ENCODE peak calls at places on chromosomes 6 and 20, in ten cellular contexts. One of them, this sample, is unnamed.

GRCh38 chr20:22920898-22921297 is 114.2 kb upstream of the SSTR4 start:
- DNase-seq in RWPE2: no peak
- DNase-seq in stomach: no peak
- DNase-seq in GM23338: no peak
- DNase-seq in body of pancreas: no peak
- DNase-seq in H1: no peak
- DNase-seq in fibroblast of mammary gland: no peak
- DNase-seq in NB4: no peak
- DNase-seq in lower leg skin: no peak
- DNase-seq in astrocyte: no peak
- DNase-seq in this sample: no peak

GRCh38 chr6:154343473-154344308 is 12.9 kb downstream of the IPCEF1 start:
- DNase-seq in RWPE2: no peak
- DNase-seq in lower leg skin: peak
- DNase-seq in astrocyte: peak
- DNase-seq in fibroblast of mammary gland: peak
- DNase-seq in NB4: peak
- DNase-seq in stomach: peak
- DNase-seq in H1: peak
- DNase-seq in body of pancreas: peak
- DNase-seq in GM23338: peak
- DNase-seq in this sample: no peak

GRCh38 chr6:21299216-21299615 is 294.3 kb upstream of the SOX4 start:
- DNase-seq in body of pancreas: no peak
- DNase-seq in RWPE2: no peak
- DNase-seq in NB4: no peak
- DNase-seq in fibroblast of mammary gland: no peak
- DNase-seq in lower leg skin: no peak
- DNase-seq in astrocyte: no peak
- DNase-seq in stomach: no peak
- DNase-seq in GM23338: no peak
- DNase-seq in H1: no peak
- DNase-seq in this sample: no peak

GRCh38 chr6:81735756-81736380 is 16.6 kb downstream of the TENT5A start:
- DNase-seq in astrocyte: no peak
- DNase-seq in stomach: no peak
- DNase-seq in fibroblast of mammary gland: peak
- DNase-seq in GM23338: no peak
- DNase-seq in NB4: no peak
- DNase-seq in lower leg skin: no peak
- DNase-seq in body of pancreas: no peak
- DNase-seq in H1: no peak
- DNase-seq in RWPE2: no peak
- DNase-seq in this sample: no peak

GRCh38 chr6:100592929-100593328 is 128.2 kb upstream of the SIM1 start:
- DNase-seq in fibroblast of mammary gland: no peak
- DNase-seq in body of pancreas: no peak
- DNase-seq in H1: no peak
- DNase-seq in NB4: peak
- DNase-seq in lower leg skin: no peak
- DNase-seq in astrocyte: no peak
- DNase-seq in GM23338: no peak
- DNase-seq in RWPE2: no peak
- DNase-seq in stomach: no peak
- DNase-seq in this sample: no peak

GRCh38 chr6:67287566-67287965 is 1347.5 kb upstream of the ADGRB3 start:
- DNase-seq in NB4: no peak
- DNase-seq in GM23338: no peak
- DNase-seq in astrocyte: no peak
- DNase-seq in stomach: no peak
- DNase-seq in RWPE2: no peak
- DNase-seq in fibroblast of mammary gland: peak
- DNase-seq in body of pancreas: no peak
- DNase-seq in H1: no peak
- DNase-seq in lower leg skin: no peak
- DNase-seq in this sample: no peak

GRCh38 chr6:133682506-133683290 is 206.2 kb upstream of the TCF21 start:
- DNase-seq in GM23338: no peak
- DNase-seq in stomach: no peak
- DNase-seq in NB4: no peak
- DNase-seq in fibroblast of mammary gland: no peak
- DNase-seq in RWPE2: no peak
- DNase-seq in body of pancreas: no peak
- DNase-seq in astrocyte: peak
- DNase-seq in H1: no peak
- DNase-seq in lower leg skin: no peak
- DNase-seq in this sample: no peak

GRCh38 chr6:16872543-16873230 is 111.4 kb upstream of the ATXN1 start:
- DNase-seq in RWPE2: no peak
- DNase-seq in H1: no peak
- DNase-seq in NB4: no peak
- DNase-seq in GM23338: peak
- DNase-seq in fibroblast of mammary gland: no peak
- DNase-seq in body of pancreas: no peak
- DNase-seq in astrocyte: no peak
- DNase-seq in lower leg skin: no peak
- DNase-seq in stomach: no peak
- DNase-seq in this sample: no peak

GRCh38 chr6:149317656-149318571 is at the start of gene TAB2:
- DNase-seq in stomach: peak
- DNase-seq in body of pancreas: peak
- DNase-seq in GM23338: peak
- DNase-seq in lower leg skin: peak
- DNase-seq in astrocyte: no peak
- DNase-seq in NB4: peak
- DNase-seq in H1: peak
- DNase-seq in RWPE2: peak
- DNase-seq in fibroblast of mammary gland: no peak
- DNase-seq in this sample: peak

GRCh38 chr6:113833537-113833936 is 23.6 kb upstream of the MARCKS start:
- DNase-seq in GM23338: no peak
- DNase-seq in NB4: no peak
- DNase-seq in stomach: no peak
- DNase-seq in lower leg skin: no peak
- DNase-seq in fibroblast of mammary gland: peak
- DNase-seq in astrocyte: peak
- DNase-seq in body of pancreas: no peak
- DNase-seq in RWPE2: no peak
- DNase-seq in H1: no peak
- DNase-seq in this sample: no peak

GRCh38 chr20:11132819-11133341 is 459.1 kb upstream of the JAG1 start:
- DNase-seq in body of pancreas: no peak
- DNase-seq in stomach: no peak
- DNase-seq in astrocyte: no peak
- DNase-seq in H1: no peak
- DNase-seq in NB4: no peak
- DNase-seq in RWPE2: no peak
- DNase-seq in lower leg skin: no peak
- DNase-seq in GM23338: no peak
- DNase-seq in fibroblast of mammary gland: no peak
- DNase-seq in this sample: no peak

GRCh38 chr20:11128131-11128831 is 454.5 kb upstream of the JAG1 start:
- DNase-seq in stomach: no peak
- DNase-seq in H1: no peak
- DNase-seq in RWPE2: no peak
- DNase-seq in fibroblast of mammary gland: peak
- DNase-seq in lower leg skin: no peak
- DNase-seq in GM23338: no peak
- DNase-seq in NB4: no peak
- DNase-seq in body of pancreas: no peak
- DNase-seq in astrocyte: no peak
- DNase-seq in this sample: no peak

GRCh38 chr20:11124849-11125505 is 451.2 kb upstream of the JAG1 start:
- DNase-seq in fibroblast of mammary gland: peak
- DNase-seq in stomach: no peak
- DNase-seq in body of pancreas: no peak
- DNase-seq in NB4: peak
- DNase-seq in RWPE2: no peak
- DNase-seq in astrocyte: no peak
- DNase-seq in GM23338: no peak
- DNase-seq in H1: no peak
- DNase-seq in lower leg skin: no peak
- DNase-seq in this sample: no peak

GRCh38 chr20:11130554-11131166 is 456.9 kb upstream of the JAG1 start:
- DNase-seq in GM23338: no peak
- DNase-seq in fibroblast of mammary gland: no peak
- DNase-seq in NB4: no peak
- DNase-seq in H1: no peak
- DNase-seq in stomach: no peak
- DNase-seq in astrocyte: no peak
- DNase-seq in lower leg skin: no peak
- DNase-seq in RWPE2: no peak
- DNase-seq in body of pancreas: no peak
- DNase-seq in this sample: no peak
- H3K4me3 ChIP-seq in GM23338: no peak
- H3K4me3 ChIP-seq in fibroblast of mammary gland: no peak
- H3K4me3 ChIP-seq in NB4: no peak
- H3K4me3 ChIP-seq in H1: no peak
- H3K4me3 ChIP-seq in stomach: no peak
- H3K4me3 ChIP-seq in astrocyte: no peak
- H3K4me3 ChIP-seq in lower leg skin: no peak
- H3K4me3 ChIP-seq in RWPE2: no peak
- H3K4me3 ChIP-seq in body of pancreas: no peak
- H3K4me3 ChIP-seq in this sample: no peak

GRCh38 chr6:33248643-33248931 is 23.1 kb downstream of the VPS52 start:
- DNase-seq in body of pancreas: no peak
- DNase-seq in GM23338: no peak
- DNase-seq in lower leg skin: no peak
- DNase-seq in NB4: peak
- DNase-seq in stomach: peak
- DNase-seq in H1: no peak
- DNase-seq in RWPE2: no peak
- DNase-seq in fibroblast of mammary gland: peak
- DNase-seq in astrocyte: peak
- DNase-seq in this sample: no peak
- TF ChIP-seq CTCF in body of pancreas: no peak
- TF ChIP-seq CTCF in GM23338: peak
- TF ChIP-seq CTCF in lower leg skin: no peak
- TF ChIP-seq CTCF in NB4: no peak
- TF ChIP-seq CTCF in stomach: no peak
- TF ChIP-seq CTCF in H1: no peak
- TF ChIP-seq CTCF in RWPE2: peak
- TF ChIP-seq CTCF in fibroblast of mammary gland: no peak
- TF ChIP-seq CTCF in astrocyte: peak
- TF ChIP-seq CTCF in this sample: no peak

DNA sequence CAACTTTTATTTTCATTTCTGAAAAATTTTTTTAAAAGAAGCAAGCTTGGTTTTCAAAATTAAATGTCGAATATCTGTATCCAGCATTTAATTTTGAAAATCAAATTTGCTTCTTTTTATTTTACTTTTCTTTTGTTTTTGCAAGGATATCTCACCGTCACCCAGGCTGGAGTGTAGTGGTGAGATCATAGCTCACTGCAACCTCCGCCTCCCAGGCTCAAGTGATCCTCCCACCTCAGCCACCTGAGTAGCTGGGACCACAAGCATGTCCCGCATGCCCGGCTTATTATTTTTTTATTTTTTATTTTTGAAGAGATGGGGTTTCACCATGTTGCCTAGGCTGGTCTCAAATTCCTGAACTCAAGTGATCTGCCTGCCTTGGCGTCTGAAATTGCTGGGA is 17.0 kb upstream of the EPB41L2 start:
- DNase-seq in lower leg skin: no peak
- DNase-seq in astrocyte: no peak
- DNase-seq in RWPE2: no peak
- DNase-seq in GM23338: no peak
- DNase-seq in fibroblast of mammary gland: no peak
- DNase-seq in body of pancreas: no peak
- DNase-seq in NB4: no peak
- DNase-seq in H1: no peak
- DNase-seq in stomach: no peak
- DNase-seq in this sample: no peak
- H3K4me3 ChIP-seq in lower leg skin: no peak
- H3K4me3 ChIP-seq in astrocyte: no peak
- H3K4me3 ChIP-seq in RWPE2: no peak
- H3K4me3 ChIP-seq in GM23338: no peak
- H3K4me3 ChIP-seq in fibroblast of mammary gland: no peak
- H3K4me3 ChIP-seq in body of pancreas: no peak
- H3K4me3 ChIP-seq in NB4: no peak
- H3K4me3 ChIP-seq in H1: no peak
- H3K4me3 ChIP-seq in stomach: no peak
- H3K4me3 ChIP-seq in this sample: no peak

GRCh38 chr6:90849686-90850085 is 262.8 kb upstream of the MAP3K7 start:
- DNase-seq in body of pancreas: no peak
- DNase-seq in astrocyte: no peak
- DNase-seq in fibroblast of mammary gland: no peak
- DNase-seq in lower leg skin: no peak
- DNase-seq in H1: no peak
- DNase-seq in stomach: no peak
- DNase-seq in GM23338: no peak
- DNase-seq in NB4: no peak
- DNase-seq in RWPE2: no peak
- DNase-seq in this sample: no peak

DNA sequence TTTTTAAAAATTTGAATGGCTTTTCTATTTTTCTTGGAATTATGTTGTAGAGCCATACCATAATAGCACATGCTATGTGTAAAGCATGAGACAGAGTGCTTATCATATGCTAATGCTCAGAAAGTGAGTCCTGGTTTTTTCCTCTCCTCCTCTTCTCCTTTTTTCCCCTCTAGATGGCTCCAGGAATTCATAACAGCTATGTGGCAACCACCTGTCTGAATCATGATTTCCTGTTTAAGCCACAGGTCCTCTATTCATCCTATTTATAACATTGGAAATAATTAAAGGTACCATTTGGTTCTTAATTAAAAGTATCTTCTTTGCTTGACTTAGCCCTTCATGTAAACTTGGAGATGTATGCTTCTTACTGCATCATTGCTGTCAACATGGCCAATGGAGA is 260.0 kb upstream of the MAP3K7 start:
- DNase-seq in lower leg skin: no peak
- DNase-seq in GM23338: no peak
- DNase-seq in astrocyte: no peak
- DNase-seq in fibroblast of mammary gland: no peak
- DNase-seq in RWPE2: no peak
- DNase-seq in stomach: no peak
- DNase-seq in body of pancreas: no peak
- DNase-seq in H1: no peak
- DNase-seq in NB4: no peak
- DNase-seq in this sample: no peak
- TF ChIP-seq CTCF in lower leg skin: no peak
- TF ChIP-seq CTCF in GM23338: no peak
- TF ChIP-seq CTCF in astrocyte: no peak
- TF ChIP-seq CTCF in fibroblast of mammary gland: no peak
- TF ChIP-seq CTCF in RWPE2: peak
- TF ChIP-seq CTCF in stomach: no peak
- TF ChIP-seq CTCF in body of pancreas: no peak
- TF ChIP-seq CTCF in H1: no peak
- TF ChIP-seq CTCF in NB4: no peak
- TF ChIP-seq CTCF in this sample: no peak

GRCh38 chr6:31737315-31738047 is 1.2 kb upstream of the CLIC1 start:
- DNase-seq in RWPE2: no peak
- DNase-seq in fibroblast of mammary gland: peak
- DNase-seq in stomach: no peak
- DNase-seq in NB4: peak
- DNase-seq in astrocyte: no peak
- DNase-seq in GM23338: peak
- DNase-seq in lower leg skin: no peak
- DNase-seq in body of pancreas: no peak
- DNase-seq in H1: peak
- DNase-seq in this sample: no peak
- H3K4me3 ChIP-seq in RWPE2: no peak
- H3K4me3 ChIP-seq in fibroblast of mammary gland: peak
- H3K4me3 ChIP-seq in stomach: peak
- H3K4me3 ChIP-seq in NB4: peak
- H3K4me3 ChIP-seq in astrocyte: peak
- H3K4me3 ChIP-seq in GM23338: peak
- H3K4me3 ChIP-seq in lower leg skin: no peak
- H3K4me3 ChIP-seq in body of pancreas: no peak
- H3K4me3 ChIP-seq in H1: no peak
- H3K4me3 ChIP-seq in this sample: peak

This sample was measured in CD8-positive, alpha-beta T cell.